ENCODE peak calls at places on chromosomes 2 and 18, in four cellular contexts. T, U, I and M are unnamed samples.

GRCh38 chr2:27255660-27256059 is 7.2 kb downstream of the SLC30A3 start:
- DNase-seq in U (no peak), I (no peak), T (peak; percentile 26), M (peak; percentile 35)

GRCh38 chr2:172395503-172395902 is 31.9 kb upstream of the ITGA6 start:
- DNase-seq in I (no peak), T (peak; percentile 37), U (no peak), M (peak; percentile 59)

GRCh38 chr2:2271471-2271941 is 59.6 kb downstream of the MYT1L start:
- DNase-seq in T (peak; percentile 15), U (no peak), I (no peak), M (no peak)

GRCh38 chr2:27701676-27702075 is 38.0 kb downstream of the SLC4A1AP start:
- DNase-seq in U (no peak), T (peak; percentile 57), I (no peak), M (no peak)

GRCh38 chr2:118105497-118105896 is 17.2 kb downstream of the INSIG2 start:
- DNase-seq in T (no peak), U (no peak), I (no peak), M (no peak)

GRCh38 chr2:115083216-115083615 is 640.8 kb downstream of the DPP10 start:
- DNase-seq in I (no peak), U (no peak), T (no peak), M (peak; percentile 18)

GRCh38 chr18:34999734-35000397 is 41.3 kb upstream of the MAPRE2 start:
- DNase-seq in T (no peak), I (no peak), U (no peak), M (no peak)

GRCh38 chr2:222731183-222731582 is 59.7 kb downstream of the MOGAT1 start:
- DNase-seq in T (no peak), I (no peak), U (no peak), M (peak; percentile 48)

GRCh38 chr2:168211664-168212163 is 35.7 kb downstream of the STK39 start:
- DNase-seq in I (no peak), T (peak; percentile 49), U (no peak), M (peak; percentile 26)

GRCh38 chr2:7007846-7008741 is 90.9 kb downstream of the RNF144A start:
- DNase-seq in I (no peak), T (peak; percentile 96), U (peak; percentile 81), M (no peak)

GRCh38 chr2:9373047-9373446 is 50.3 kb downstream of the ITGB1BP1 start:
- DNase-seq in T (no peak), U (no peak), I (no peak), M (no peak)

GRCh38 chr2:9152975-9153402 is 53.6 kb upstream of the ASAP2 start:
- DNase-seq in I (no peak), U (no peak), T (peak; percentile 47), M (no peak)

GRCh38 chr18:49486617-49486958 is 446 bp downstream of the C18orf32 start:
- DNase-seq in I (no peak), T (no peak), U (no peak), M (peak; percentile 34)

GRCh38 chr2:71154798-71155197 is 24.4 kb downstream of the MPHOSPH10 start:
- DNase-seq in U (no peak), T (no peak), I (peak; percentile 32), M (peak; percentile 52)

GRCh38 chr2:234558642-234559041 is 61.8 kb upstream of the ARL4C start:
- DNase-seq in T (peak; percentile 66), I (no peak), U (no peak), M (no peak)

GRCh38 chr2:199460101-199460671 is 2.4 kb upstream of the SATB2 start:
- DNase-seq in T (peak; percentile 59), I (no peak), U (no peak), M (peak; percentile 20)

GRCh38 chr18:35711227-35711626 is 129.7 kb downstream of the GALNT1 start:
- DNase-seq in T (no peak), I (no peak), U (no peak), M (no peak)

GRCh38 chr2:100068395-100068794 is 74.0 kb downstream of the AFF3 start:
- DNase-seq in U (no peak), T (no peak), I (no peak), M (no peak)

GRCh38 chr18:76850112-76850511 is 27.8 kb downstream of the ZNF236 start:
- DNase-seq in T (no peak), U (no peak), I (no peak), M (no peak)

GRCh38 chr2:7430869-7431641 is 513.8 kb downstream of the RNF144A start:
- DNase-seq in T (peak; percentile 1), I (no peak), U (no peak), M (no peak)

GRCh38 chr2:205352120-205352519 is 330.2 kb upstream of the NRP2 start:
- DNase-seq in T (no peak), I (no peak), U (no peak), M (no peak)

GRCh38 chr2:39933166-39933565 is 154.1 kb upstream of the THUMPD2 start:
- DNase-seq in I (no peak), U (no peak), T (no peak), M (no peak)

GRCh38 chr18:52288403-52289004 is 51.5 kb upstream of the DCC start:
- DNase-seq in T (no peak), I (no peak), U (no peak), M (peak; percentile 35)

GRCh38 chr2:20595439-20596192 is 55.3 kb downstream of the HS1BP3 start:
- DNase-seq in U (peak; percentile 24), I (no peak), T (peak; percentile 82), M (peak; percentile 72)

GRCh38 chr18:9684901-9685738 is 23.0 kb upstream of the RAB31 start:
- DNase-seq in T (peak; percentile 80), I (no peak), U (peak; percentile 37), M (no peak)

GRCh38 chr18:6118080-6118479 is 222.8 kb upstream of the TMEM200C start:
- DNase-seq in I (no peak), T (no peak), U (no peak), M (no peak)

DNA sequence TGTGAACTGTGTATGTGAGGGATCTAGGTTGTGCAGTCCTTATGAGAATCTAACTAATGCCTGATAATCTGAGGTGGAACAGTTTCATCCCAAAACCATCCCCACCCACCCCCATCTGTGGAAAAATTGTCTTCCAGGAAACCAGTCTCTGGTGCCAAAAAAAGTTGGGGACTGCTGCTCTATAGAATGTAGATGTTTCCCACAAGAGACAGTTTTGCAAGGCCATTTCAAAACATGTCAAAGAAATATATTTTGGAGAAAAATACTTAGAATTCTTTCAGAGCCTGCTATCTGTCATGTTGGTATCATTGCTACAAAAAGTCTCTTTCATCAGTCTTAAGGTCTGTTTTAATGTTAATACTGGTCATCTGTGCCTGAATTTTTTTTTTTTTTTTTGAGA is 4.1 kb upstream of the SLC39A10 start:
- DNase-seq in T (no peak), I (no peak), U (no peak), M (no peak)
- TF ChIP-seq CTCF in T (no peak), I (no peak), U (no peak), M (no peak)

GRCh38 chr2:174326880-174327558 is 7.7 kb upstream of the SP9 start:
- DNase-seq in I (no peak), U (no peak), T (no peak), M (no peak)

GRCh38 chr2:174325932-174326879 is 8.5 kb upstream of the SP9 start:
- DNase-seq in I (no peak), U (peak; percentile 20), T (no peak), M (no peak)

GRCh38 chr2:174328309-174329156 is 6.2 kb upstream of the SP9 start:
- DNase-seq in U (no peak), T (no peak), I (no peak), M (no peak)

GRCh38 chr2:174327958-174328308 is 6.8 kb upstream of the SP9 start:
- DNase-seq in U (no peak), I (no peak), T (no peak), M (no peak)

GRCh38 chr2:174327559-174327897 is 7.2 kb upstream of the SP9 start:
- DNase-seq in I (no peak), U (no peak), T (no peak), M (no peak)
- H3K4me3 ChIP-seq in I (no peak overlapping the region), U (no peak overlapping the region), T (no peak overlapping the region), M (no peak overlapping the region)

GRCh38 chr2:240567872-240568677 is at the start of gene RNPEPL1:
- DNase-seq in U (peak; percentile 42), T (no peak), I (no peak), M (peak; percentile 30)
- TF ChIP-seq CTCF in U (no peak), T (no peak), I (peak; percentile 42), M (no peak)

GRCh38 chr2:187576906-187577305 is 22.7 kb upstream of the TFPI start:
- DNase-seq in T (peak; percentile 18), I (no peak), U (no peak), M (no peak)

GRCh38 chr2:187586091-187586632 is 31.9 kb upstream of the TFPI start:
- DNase-seq in U (no peak), T (peak; percentile 40), I (no peak), M (peak; percentile 89)

GRCh38 chr2:187580462-187581124 is 26.4 kb upstream of the TFPI start:
- DNase-seq in U (no peak), I (peak; percentile 7), T (peak; percentile 66), M (peak; percentile 74)

GRCh38 chr2:187577310-187577709 is 23.1 kb upstream of the TFPI start:
- DNase-seq in U (no peak), I (no peak), T (no peak), M (no peak)

DNA sequence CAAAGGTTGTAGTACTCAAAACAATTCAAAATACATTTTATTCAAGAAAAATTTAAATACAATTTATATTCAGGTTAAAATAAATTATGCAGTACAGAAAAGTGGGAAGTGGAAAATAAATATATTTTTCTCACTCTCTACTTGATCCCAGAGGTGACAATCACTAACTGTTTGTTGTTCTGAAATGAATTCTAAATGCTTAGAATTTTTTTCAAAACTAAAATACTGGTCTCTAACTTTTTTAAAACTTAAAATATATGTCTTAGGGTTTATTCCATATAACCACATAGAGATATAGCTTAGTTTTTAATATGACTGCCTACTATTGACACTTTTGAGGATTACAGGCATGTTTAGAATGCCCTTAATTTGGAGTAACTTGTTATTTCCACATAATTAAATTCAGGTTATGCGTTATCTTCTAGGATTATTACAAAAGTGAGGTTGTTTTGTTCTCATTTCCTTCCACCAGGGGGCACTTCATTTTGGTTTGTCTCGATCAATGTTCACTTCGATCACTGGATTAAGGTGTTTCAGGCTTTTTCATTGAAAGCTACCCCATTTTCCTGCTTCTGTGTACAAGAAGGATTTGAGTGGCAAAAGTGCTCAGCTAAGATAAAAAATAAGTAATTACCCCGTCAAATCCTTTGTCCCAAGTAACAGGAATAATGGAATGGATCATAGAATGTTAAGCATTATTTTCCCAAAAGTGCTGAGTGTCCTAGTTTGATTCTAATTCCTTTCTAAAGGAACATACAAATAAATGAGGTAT is 27.1 kb upstream of the TFPI start:
- DNase-seq in I (peak; percentile 4), U (no peak), T (peak; percentile 39), M (peak; percentile 46)
- H3K4me3 ChIP-seq in I (peak overlapping the region; percentile 6), U (no peak overlapping the region), T (peak overlapping the region; percentile 38), M (no peak overlapping the region)

DNA sequence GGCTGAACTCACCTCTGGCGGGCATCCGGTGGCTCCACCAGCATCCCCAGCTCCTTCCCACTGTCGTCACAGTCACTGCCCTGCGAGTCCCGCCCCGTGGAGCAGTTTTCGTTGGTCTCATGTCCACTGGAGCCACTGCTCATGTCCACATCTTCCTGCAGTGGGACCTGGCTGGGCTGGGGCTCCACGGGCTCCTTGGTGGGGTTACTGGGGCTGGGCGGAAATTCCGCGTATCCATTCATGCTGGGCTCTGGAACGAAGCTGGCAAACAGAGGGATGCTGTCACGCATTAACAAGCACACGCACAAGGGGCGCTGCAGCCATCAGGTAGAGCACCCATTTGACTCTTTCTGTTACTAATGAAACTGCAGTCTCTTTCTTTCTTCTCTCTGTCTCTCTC is 10.7 kb downstream of the PER2 start:
- DNase-seq in U (no peak), T (no peak), I (no peak), M (no peak)
- TF ChIP-seq CTCF in U (no peak), T (peak; percentile 24), I (peak; percentile 20), M (peak; percentile 25)

GRCh38 chr2:109127556-109127955 is 1.4 kb upstream of the SH3RF3 start:
- DNase-seq in U (no peak), I (no peak), T (no peak), M (no peak)
- H3K4me3 ChIP-seq in U (no peak overlapping the region), I (no peak overlapping the region), T (no peak overlapping the region), M (no peak overlapping the region)